ENCODE peak calls at places on chromosomes 12 and 14, in five cellular contexts. H is right cardiac atrium, M is amniotic epithelial cell, J is neuronal stem cell, F is HFF-Myc. T is an unnamed sample.

GRCh38 chr14:60310086-60310684 is 61.2 kb downstream of the PPM1A start:
- DNase-seq in J (no peak), M (no peak), F (no peak), H (no peak), T (no peak)

GRCh38 chr14:81594012-81594411 is 60.4 kb upstream of the SEL1L start:
- DNase-seq in J (peak), M (no peak), H (peak), F (no peak), T (no peak)

GRCh38 chr12:98456583-98457573 is 58.5 kb upstream of the TMPO start:
- DNase-seq in H (peak), J (peak), F (no peak), M (no peak), T (peak)

GRCh38 chr14:24425704-24426103 is 3.8 kb downstream of the CBLN3 start:
- DNase-seq in J (no peak), M (peak), F (no peak), H (no peak), T (no peak)

GRCh38 chr14:102182190-102182589 is 42.5 kb downstream of the WDR20 start:
- DNase-seq in J (no peak), F (peak), M (peak), H (no peak), T (no peak)

GRCh38 chr14:59306775-59307174 is 118.3 kb downstream of the DAAM1 start:
- DNase-seq in J (no peak), H (no peak), M (peak), F (no peak), T (no peak)

GRCh38 chr14:104423715-104424405 is 155.7 kb upstream of the C14orf180 start:
- DNase-seq in M (no peak), F (no peak), H (no peak), J (no peak), T (no peak)

GRCh38 chr14:63662776-63663175 is 21.1 kb upstream of the WDR89 start:
- DNase-seq in H (no peak), M (no peak), F (no peak), J (no peak), T (no peak)

GRCh38 chr14:95424533-95424932 is 91.9 kb downstream of the SYNE3 start:
- DNase-seq in F (no peak), H (peak), J (no peak), M (peak), T (no peak)

GRCh38 chr12:1606021-1606622 is 11.7 kb upstream of the FBXL14 start:
- DNase-seq in J (no peak), H (peak), M (peak), F (no peak), T (peak)

GRCh38 chr14:75126121-75126544 is 715 bp downstream of the NEK9 start:
- DNase-seq in J (no peak), H (no peak), M (no peak), F (no peak), T (no peak)

GRCh38 chr12:124713436-124714082 is 146.1 kb upstream of the NCOR2 start:
- DNase-seq in J (no peak), F (no peak), M (peak), H (no peak), T (peak)

GRCh38 chr12:95548539-95549391 is 2.5 kb downstream of the USP44 start:
- DNase-seq in H (peak), J (peak), M (peak), F (no peak), T (peak)

GRCh38 chr14:38994721-38995120 is 108.3 kb downstream of the SEC23A start:
- DNase-seq in H (no peak), J (no peak), F (no peak), M (no peak), T (no peak)

GRCh38 chr12:7934560-7935463 is 1.2 kb downstream of the SLC2A3 start:
- DNase-seq in J (no peak), H (no peak), F (no peak), M (no peak), T (no peak)

GRCh38 chr12:54716284-54716683 is 68.1 kb upstream of the DCD start:
- DNase-seq in H (no peak), F (no peak), M (peak), J (no peak), T (no peak)

GRCh38 chr14:50704454-50705010 is 36.4 kb upstream of the SAV1 start:
- DNase-seq in M (no peak), H (no peak), J (no peak), F (no peak), T (no peak)

GRCh38 chr12:107656302-107656701 is 29.3 kb upstream of the PWP1 start:
- DNase-seq in F (no peak), M (no peak), H (no peak), J (no peak), T (no peak)

GRCh38 chr12:116087962-116088361 is 189.5 kb downstream of the MED13L start:
- DNase-seq in F (no peak), M (no peak), J (no peak), H (no peak), T (no peak)

GRCh38 chr14:82911930-82912329 is 1378.3 kb upstream of the SEL1L start:
- DNase-seq in H (no peak), F (no peak), M (no peak), J (no peak), T (no peak)

GRCh38 chr14:106530423-106531107 is 1004.2 kb downstream of the TMEM121 start:
- DNase-seq in H (no peak), M (no peak), F (no peak), J (no peak), T (peak)

GRCh38 chr12:93974252-93974651 is 174.1 kb upstream of the PLXNC1 start:
- DNase-seq in J (no peak), M (no peak), H (no peak), F (no peak), T (no peak)

GRCh38 chr14:58501214-58501816 is 73.8 kb downstream of the KIAA0586 start:
- DNase-seq in J (peak), H (no peak), F (peak), M (peak), T (peak)

GRCh38 chr12:11840350-11840749 is 190.9 kb downstream of the ETV6 start:
- DNase-seq in J (no peak), M (no peak), F (no peak), H (no peak), T (no peak)

GRCh38 chr12:44763021-44763420 is 113.1 kb downstream of the NELL2 start:
- DNase-seq in M (no peak), J (no peak), H (no peak), F (no peak), T (no peak)

GRCh38 chr12:4025420-4026358 is 152.5 kb upstream of the PARP11 start:
- DNase-seq in F (no peak), M (peak), H (no peak), J (no peak), T (no peak)

GRCh38 chr14:91509878-91510170 is 286 bp downstream of the PPP4R3A start:
- DNase-seq in F (no peak), J (no peak), M (no peak), H (no peak), T (no peak)

GRCh38 chr12:132719141-132719953 is 8.7 kb downstream of the PGAM5 start:
- DNase-seq in H (no peak), F (no peak), J (no peak), M (no peak), T (peak)

GRCh38 chr14:23432102-23432925 is 3.1 kb downstream of the MYH7 start:
- DNase-seq in M (no peak), F (no peak), H (no peak), J (no peak), T (no peak)

GRCh38 chr14:104284107-104284592 is 145.8 kb downstream of the KIF26A start:
- DNase-seq in M (no peak), H (peak), F (no peak), J (no peak), T (no peak)

GRCh38 chr12:76866726-76867125 is 12.1 kb downstream of the CSRP2 start:
- DNase-seq in H (no peak), J (peak), M (peak), F (peak), T (no peak)

GRCh38 chr14:46964378-46964777 is 312.8 kb upstream of the RPL10L start:
- DNase-seq in F (no peak), M (no peak), H (no peak), J (no peak), T (no peak)

GRCh38 chr14:34362625-34363251 is 99.3 kb downstream of the SPTSSA start:
- DNase-seq in J (no peak), H (no peak), M (peak), F (no peak), T (no peak)

GRCh38 chr12:24617471-24617870 is 331.4 kb downstream of the BCAT1 start:
- DNase-seq in J (no peak), H (no peak), M (peak), F (no peak), T (no peak)

GRCh38 chr12:126384029-126384564 is 1318.9 kb downstream of the AACS start:
- DNase-seq in J (no peak), M (no peak), H (no peak), F (no peak), T (no peak)

GRCh38 chr14:46672128-46672527 is 20.5 kb upstream of the RPL10L start:
- DNase-seq in M (no peak), H (no peak), J (no peak), F (no peak), T (no peak)

T was measured in B cell.